ENCODE peak calls at places on chromosomes 6 and 20, in eight cellular contexts. One of them, this sample, is unnamed.

GRCh38 chr6:163460307-163460782 is 45.8 kb downstream of the QKI start:
- DNase-seq in MCF 10A: peak
- DNase-seq in H7: no peak
- DNase-seq in T-helper 9 cell: no peak
- DNase-seq in HFF-Myc: no peak
- DNase-seq in ecto neural progenitor cell: no peak
- DNase-seq in iPS-NIHi11: no peak
- DNase-seq in ovary: no peak
- DNase-seq in this sample: no peak

GRCh38 chr6:136771306-136771705 is 21.0 kb downstream of the MAP3K5 start:
- DNase-seq in MCF 10A: no peak
- DNase-seq in H7: no peak
- DNase-seq in T-helper 9 cell: no peak
- DNase-seq in HFF-Myc: no peak
- DNase-seq in ecto neural progenitor cell: no peak
- DNase-seq in iPS-NIHi11: no peak
- DNase-seq in ovary: no peak
- DNase-seq in this sample: no peak

GRCh38 chr20:40930561-40930960 is 98.1 kb upstream of the TOP1 start:
- DNase-seq in MCF 10A: no peak
- DNase-seq in H7: no peak
- DNase-seq in T-helper 9 cell: no peak
- DNase-seq in HFF-Myc: no peak
- DNase-seq in ecto neural progenitor cell: no peak
- DNase-seq in iPS-NIHi11: no peak
- DNase-seq in ovary: no peak
- DNase-seq in this sample: no peak

GRCh38 chr6:71107935-71108420 is 151.1 kb upstream of the B3GAT2 start:
- DNase-seq in MCF 10A: peak
- DNase-seq in H7: no peak
- DNase-seq in T-helper 9 cell: no peak
- DNase-seq in HFF-Myc: no peak
- DNase-seq in ecto neural progenitor cell: no peak
- DNase-seq in iPS-NIHi11: no peak
- DNase-seq in ovary: peak
- DNase-seq in this sample: no peak

GRCh38 chr6:47733879-47734558 is 35.6 kb downstream of the ADGRF4 start:
- DNase-seq in MCF 10A: peak
- DNase-seq in H7: no peak
- DNase-seq in T-helper 9 cell: no peak
- DNase-seq in HFF-Myc: no peak
- DNase-seq in ecto neural progenitor cell: no peak
- DNase-seq in iPS-NIHi11: no peak
- DNase-seq in ovary: no peak
- DNase-seq in this sample: no peak

GRCh38 chr20:54174452-54175175 is 828 bp upstream of the CYP24A1 start:
- DNase-seq in MCF 10A: no peak
- DNase-seq in H7: peak
- DNase-seq in T-helper 9 cell: no peak
- DNase-seq in HFF-Myc: no peak
- DNase-seq in ecto neural progenitor cell: no peak
- DNase-seq in iPS-NIHi11: no peak
- DNase-seq in ovary: no peak
- DNase-seq in this sample: no peak

GRCh38 chr6:4404410-4404809 is 269.0 kb upstream of the ECI2 start:
- DNase-seq in MCF 10A: no peak
- DNase-seq in H7: no peak
- DNase-seq in T-helper 9 cell: no peak
- DNase-seq in HFF-Myc: no peak
- DNase-seq in ecto neural progenitor cell: no peak
- DNase-seq in iPS-NIHi11: no peak
- DNase-seq in ovary: no peak
- DNase-seq in this sample: no peak

GRCh38 chr6:2471474-2471873 is 226.1 kb upstream of the GMDS start:
- DNase-seq in MCF 10A: no peak
- DNase-seq in H7: no peak
- DNase-seq in T-helper 9 cell: no peak
- DNase-seq in HFF-Myc: no peak
- DNase-seq in ecto neural progenitor cell: no peak
- DNase-seq in iPS-NIHi11: no peak
- DNase-seq in ovary: no peak
- DNase-seq in this sample: no peak

GRCh38 chr6:169905041-169905807 is 153.8 kb downstream of the ERMARD start:
- DNase-seq in MCF 10A: peak
- DNase-seq in H7: no peak
- DNase-seq in T-helper 9 cell: no peak
- DNase-seq in HFF-Myc: peak
- DNase-seq in ecto neural progenitor cell: no peak
- DNase-seq in iPS-NIHi11: no peak
- DNase-seq in ovary: peak
- DNase-seq in this sample: no peak